ENCODE peak calls at places on chromosome 19, in four cellular contexts. E, A, N and K are unnamed samples.

GRCh38 chr19:5080030-5080644 is 111.2 kb downstream of the KDM4B start:
- DNase-seq in E (no peak), A (no peak), N (peak; percentile 95), K (no peak)

GRCh38 chr19:48511800-48512503 is at the start of gene LMTK3:
- DNase-seq in A (no peak), E (no peak), N (peak; percentile 97), K (peak; percentile 95)

GRCh38 chr19:10602330-10603083 is 15.4 kb upstream of the AP1M2 start:
- DNase-seq in E (peak; percentile 89), A (peak; percentile 81), N (peak; percentile 100), K (peak; percentile 100)

GRCh38 chr19:48210005-48210404 is 39.5 kb downstream of the ZSWIM9 start:
- DNase-seq in N (no peak), E (no peak), A (no peak), K (no peak)

GRCh38 chr19:49506575-49507105 is 5.8 kb upstream of the FCGRT start:
- DNase-seq in N (peak; percentile 84), E (peak; percentile 43), A (no peak), K (peak; percentile 92)

GRCh38 chr19:42288411-42288810 is 13.5 kb upstream of the PRR19 start:
- DNase-seq in N (no peak), A (no peak), E (no peak), K (no peak)

GRCh38 chr19:10285393-10285792 is 1.4 kb upstream of the ICAM4 start:
- DNase-seq in A (no peak), E (no peak), N (no peak), K (no peak)

GRCh38 chr19:43300876-43301765 is 31.8 kb upstream of the PSG9 start:
- DNase-seq in N (no peak), E (no peak), A (no peak), K (no peak)

GRCh38 chr19:30664358-30665058 is 292.3 kb downstream of the ZNF536 start:
- DNase-seq in N (peak; percentile 51), E (peak; percentile 63), A (no peak), K (peak; percentile 64)

GRCh38 chr19:38017504-38018150 is 110.6 kb downstream of the SIPA1L3 start:
- DNase-seq in E (no peak), N (no peak), A (no peak), K (no peak)

GRCh38 chr19:35995655-35995993 is 636 bp downstream of the SDHAF1 start:
- DNase-seq in N (peak; percentile 67), A (peak; percentile 49), E (peak; percentile 25), K (peak; percentile 93)

GRCh38 chr19:44003461-44004134 is 841 bp downstream of the ZNF230 start:
- DNase-seq in N (no peak), E (no peak), A (no peak), K (peak; percentile 13)

GRCh38 chr19:54517483-54517882 is 14.9 kb downstream of the LAIR2 start:
- DNase-seq in A (no peak), E (peak; percentile 30), N (no peak), K (peak; percentile 28)

GRCh38 chr19:55694241-55694655 is 19.2 kb downstream of the EPN1 start:
- DNase-seq in E (no peak), A (no peak), N (no peak), K (peak; percentile 56)

GRCh38 chr19:10719466-10719961 is 1.6 kb downstream of the DNM2 start:
- DNase-seq in A (no peak), N (no peak), E (no peak), K (no peak)

GRCh38 chr19:29247051-29247450 is 34.1 kb upstream of the UQCRFS1 start:
- DNase-seq in N (no peak), E (no peak), A (no peak), K (peak; percentile 40)

GRCh38 chr19:11767633-11768133 is 883 bp downstream of the ZNF441 start:
- DNase-seq in E (peak; percentile 17), A (peak; percentile 24), N (peak; percentile 57), K (peak; percentile 47)

GRCh38 chr19:2544576-2545415 is 68.9 kb downstream of the GADD45B start:
- DNase-seq in E (peak; percentile 14), A (no peak), N (no peak), K (peak; percentile 9)

GRCh38 chr19:12985049-12985776 is 10.1 kb upstream of the NFIX start:
- DNase-seq in E (peak; percentile 67), N (no peak), A (no peak), K (peak; percentile 50)

GRCh38 chr19:29193116-29193515 is 19.8 kb downstream of the UQCRFS1 start:
- DNase-seq in E (no peak), N (no peak), A (no peak), K (no peak)

GRCh38 chr19:54312436-54313362 is at the start of gene LILRA5:
- DNase-seq in A (no peak), E (peak; percentile 50), N (no peak), K (no peak)

DNA sequence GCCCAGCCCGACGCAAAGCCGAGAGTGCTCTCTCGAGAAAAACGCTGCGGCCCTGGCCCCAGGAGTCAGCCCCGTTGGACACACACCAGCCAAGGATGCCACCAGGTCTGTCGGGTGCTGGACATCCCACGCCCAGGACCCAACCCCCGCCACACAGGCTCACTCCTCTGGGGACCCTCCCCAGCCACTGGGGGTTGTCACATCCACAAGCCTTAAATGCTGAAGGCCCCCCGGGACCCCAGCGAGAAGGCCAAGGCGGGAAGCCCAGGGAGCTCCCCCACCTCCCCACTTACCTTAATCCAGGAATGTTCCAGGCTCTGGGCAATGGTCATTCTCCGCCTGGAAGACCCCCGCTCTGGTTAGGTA is 11.2 kb downstream of the DAPK3 start:
- DNase-seq in N (no peak), A (no peak), E (no peak), K (no peak)
- H3K36me3 ChIP-seq in N (peaks cover 29% of the 10 kb centered on the region), A (no peaks in the 10 kb centered on the region), E (peaks cover 89% of the 10 kb centered on the region), K (peaks cover 14% of the 10 kb centered on the region)

GRCh38 chr19:14494451-14494850 is 1.5 kb downstream of the GIPC1 start:
- DNase-seq in A (no peak), E (no peak), N (no peak), K (no peak)
- H3K4me3 ChIP-seq in A (no peak overlapping the region), E (peak overlapping the region; percentile 96), N (peak overlapping the region; percentile 65), K (no peak overlapping the region)

DNA sequence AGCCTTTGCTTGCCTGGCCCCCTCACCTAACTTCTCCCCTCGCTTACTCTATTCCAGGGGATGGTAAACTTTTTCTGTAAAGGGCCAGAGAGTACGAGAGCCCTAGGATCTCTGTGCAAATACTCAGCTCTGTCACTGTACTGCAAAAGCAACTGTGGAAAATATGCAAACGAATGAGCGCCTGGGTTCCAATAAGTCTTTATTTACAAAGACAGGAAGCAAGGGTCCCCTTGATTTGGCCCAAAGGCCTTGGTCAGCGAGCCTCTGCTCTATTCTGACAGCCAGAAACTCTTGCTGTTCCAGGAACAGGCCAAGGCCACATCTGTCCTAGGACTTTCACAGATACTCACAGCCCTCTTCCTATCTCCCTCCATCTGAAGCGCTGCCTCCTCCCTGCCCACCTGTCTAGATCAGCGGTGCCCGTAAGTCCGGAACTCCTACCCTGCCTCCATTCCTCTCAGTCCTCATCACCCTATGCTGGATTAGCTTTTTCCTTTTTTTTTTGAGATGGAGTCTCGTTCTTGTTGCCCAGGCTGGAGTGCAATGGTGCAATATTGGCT is 37.3 kb downstream of the OPA3 start:
- DNase-seq in A (no peak), E (no peak), N (no peak), K (no peak)
- H3K36me3 ChIP-seq in A (no peaks in the 10 kb centered on the region), E (no peaks in the 10 kb centered on the region), N (no peaks in the 10 kb centered on the region), K (no peaks in the 10 kb centered on the region)

GRCh38 chr19:7862413-7862951 is 11.7 kb downstream of the PRR36 start:
- DNase-seq in A (no peak), E (peak; percentile 35), N (peak; percentile 99), K (peak; percentile 100)
- H3K4me3 ChIP-seq in A (no peak overlapping the region), E (peak overlapping the region; percentile 44), N (peak overlapping the region; percentile 47), K (peak overlapping the region; percentile 49)

GRCh38 chr19:18995804-18996241 is 37.5 kb downstream of the SUGP2 start:
- DNase-seq in N (peak; percentile 70), A (no peak), E (peak; percentile 64), K (peak; percentile 97)

GRCh38 chr19:18990128-18990708 is 43.1 kb downstream of the SUGP2 start:
- DNase-seq in A (no peak), N (no peak), E (no peak), K (peak; percentile 62)

GRCh38 chr19:18991468-18991867 is 41.8 kb downstream of the SUGP2 start:
- DNase-seq in N (no peak), E (no peak), A (no peak), K (no peak)

GRCh38 chr19:18991050-18991449 is 42.3 kb downstream of the SUGP2 start:
- DNase-seq in A (no peak), E (peak; percentile 34), N (no peak), K (peak; percentile 35)

GRCh38 chr19:18992696-18993095 is 40.6 kb downstream of the SUGP2 start:
- DNase-seq in A (no peak), N (no peak), E (no peak), K (no peak)
- H3K36me3 ChIP-seq in A (no peaks in the 10 kb centered on the region), N (peaks cover 16% of the 10 kb centered on the region), E (peaks cover 45% of the 10 kb centered on the region), K (peaks cover 24% of the 10 kb centered on the region)

GRCh38 chr19:15461694-15462093 is 2.6 kb downstream of the RASAL3 start:
- DNase-seq in N (no peak), E (no peak), A (no peak), K (no peak)

GRCh38 chr19:15463865-15464371 is 426 bp downstream of the RASAL3 start:
- DNase-seq in E (no peak), N (no peak), A (no peak), K (peak; percentile 70)

GRCh38 chr19:15466851-15467733 is 2.7 kb upstream of the RASAL3 start:
- DNase-seq in E (no peak), A (no peak), N (no peak), K (no peak)

GRCh38 chr19:15467734-15468214 is 3.4 kb upstream of the RASAL3 start:
- DNase-seq in A (no peak), E (no peak), N (no peak), K (no peak)

GRCh38 chr19:15464394-15465385 is at the start of gene RASAL3:
- DNase-seq in N (no peak), A (no peak), E (no peak), K (no peak)
- H3K4me3 ChIP-seq in N (no peak within 1 kb of the TSS), A (no peak within 1 kb of the TSS), E (peak within 1 kb of the TSS; percentile 51), K (peak within 1 kb of the TSS; percentile 29)